ENCODE peak calls at places on chromosomes 13 and 19, in eight cellular contexts. One of them, this sample, is unnamed.

GRCh38 chr13:52751196-52751595 is 11.6 kb upstream of the CNMD start:
- DNase-seq in transverse colon: no peak
- DNase-seq in mucosa of descending colon: no peak
- DNase-seq in PC-3: peak; percentile 45
- DNase-seq in colonic mucosa: no peak
- DNase-seq in heart right ventricle: no peak
- DNase-seq in endothelial cell of umbilical vein: no peak
- DNase-seq in tibial nerve: no peak
- DNase-seq in this sample: no peak

GRCh38 chr13:85970727-85971126 is 171.5 kb upstream of the SLITRK6 start:
- DNase-seq in transverse colon: no peak
- DNase-seq in mucosa of descending colon: no peak
- DNase-seq in PC-3: peak; percentile 36
- DNase-seq in colonic mucosa: no peak
- DNase-seq in heart right ventricle: no peak
- DNase-seq in endothelial cell of umbilical vein: no peak
- DNase-seq in tibial nerve: no peak
- DNase-seq in this sample: peak; percentile 4

GRCh38 chr13:43261018-43261417 is 237.6 kb downstream of the DNAJC15 start:
- DNase-seq in transverse colon: no peak
- DNase-seq in mucosa of descending colon: no peak
- DNase-seq in PC-3: peak; percentile 72
- DNase-seq in colonic mucosa: no peak
- DNase-seq in heart right ventricle: no peak
- DNase-seq in endothelial cell of umbilical vein: no peak
- DNase-seq in tibial nerve: no peak
- DNase-seq in this sample: peak; percentile 77

GRCh38 chr19:56765107-56765506 is 75.4 kb downstream of the PEG3 start:
- DNase-seq in transverse colon: peak; percentile 26
- DNase-seq in mucosa of descending colon: peak; percentile 34
- DNase-seq in PC-3: no peak
- DNase-seq in colonic mucosa: peak; percentile 33
- DNase-seq in heart right ventricle: peak; percentile 76
- DNase-seq in endothelial cell of umbilical vein: no peak
- DNase-seq in tibial nerve: no peak
- DNase-seq in this sample: no peak

GRCh38 chr13:59441596-59442280 is 722.0 kb downstream of the DIAPH3 start:
- DNase-seq in transverse colon: no peak
- DNase-seq in mucosa of descending colon: no peak
- DNase-seq in PC-3: no peak
- DNase-seq in colonic mucosa: no peak
- DNase-seq in heart right ventricle: no peak
- DNase-seq in endothelial cell of umbilical vein: no peak
- DNase-seq in tibial nerve: no peak
- DNase-seq in this sample: no peak

GRCh38 chr13:109381546-109382180 is 404.7 kb downstream of the IRS2 start:
- DNase-seq in transverse colon: no peak
- DNase-seq in mucosa of descending colon: no peak
- DNase-seq in PC-3: no peak
- DNase-seq in colonic mucosa: no peak
- DNase-seq in heart right ventricle: no peak
- DNase-seq in endothelial cell of umbilical vein: no peak
- DNase-seq in tibial nerve: no peak
- DNase-seq in this sample: no peak

GRCh38 chr13:34640931-34641330 is 301.1 kb upstream of the NBEA start:
- DNase-seq in transverse colon: no peak
- DNase-seq in mucosa of descending colon: no peak
- DNase-seq in PC-3: no peak
- DNase-seq in colonic mucosa: no peak
- DNase-seq in heart right ventricle: no peak
- DNase-seq in endothelial cell of umbilical vein: no peak
- DNase-seq in tibial nerve: no peak
- DNase-seq in this sample: no peak

GRCh38 chr13:21164631-21165030 is 11.7 kb downstream of the SKA3 start:
- DNase-seq in transverse colon: no peak
- DNase-seq in mucosa of descending colon: no peak
- DNase-seq in PC-3: peak; percentile 57
- DNase-seq in colonic mucosa: no peak
- DNase-seq in heart right ventricle: no peak
- DNase-seq in endothelial cell of umbilical vein: peak; percentile 40
- DNase-seq in tibial nerve: no peak
- DNase-seq in this sample: no peak

GRCh38 chr13:26861951-26862350 is 101.4 kb upstream of the GPR12 start:
- DNase-seq in transverse colon: no peak
- DNase-seq in mucosa of descending colon: no peak
- DNase-seq in PC-3: no peak
- DNase-seq in colonic mucosa: no peak
- DNase-seq in heart right ventricle: no peak
- DNase-seq in endothelial cell of umbilical vein: no peak
- DNase-seq in tibial nerve: no peak
- DNase-seq in this sample: no peak

GRCh38 chr19:10277795-10278583 is 7.1 kb downstream of the ICAM1 start:
- DNase-seq in transverse colon: no peak
- DNase-seq in mucosa of descending colon: no peak
- DNase-seq in PC-3: no peak
- DNase-seq in colonic mucosa: no peak
- DNase-seq in heart right ventricle: no peak
- DNase-seq in endothelial cell of umbilical vein: no peak
- DNase-seq in tibial nerve: no peak
- DNase-seq in this sample: no peak

GRCh38 chr19:18304496-18305312 is 18.2 kb downstream of the LSM4 start:
- DNase-seq in transverse colon: peak; percentile 75
- DNase-seq in mucosa of descending colon: peak; percentile 78
- DNase-seq in PC-3: peak; percentile 34
- DNase-seq in colonic mucosa: peak; percentile 67
- DNase-seq in heart right ventricle: peak; percentile 89
- DNase-seq in endothelial cell of umbilical vein: peak; percentile 83
- DNase-seq in tibial nerve: peak; percentile 81
- DNase-seq in this sample: peak; percentile 72

GRCh38 chr13:20939662-20940061 is 37.1 kb upstream of the XPO4 start:
- DNase-seq in transverse colon: no peak
- DNase-seq in mucosa of descending colon: no peak
- DNase-seq in PC-3: no peak
- DNase-seq in colonic mucosa: no peak
- DNase-seq in heart right ventricle: peak; percentile 25
- DNase-seq in endothelial cell of umbilical vein: no peak
- DNase-seq in tibial nerve: no peak
- DNase-seq in this sample: no peak

GRCh38 chr13:41232715-41233114 is 30.7 kb downstream of the MTRF1 start:
- DNase-seq in transverse colon: no peak
- DNase-seq in mucosa of descending colon: no peak
- DNase-seq in PC-3: no peak
- DNase-seq in colonic mucosa: no peak
- DNase-seq in heart right ventricle: no peak
- DNase-seq in endothelial cell of umbilical vein: no peak
- DNase-seq in tibial nerve: no peak
- DNase-seq in this sample: no peak

GRCh38 chr19:39372047-39372802 is 18.7 kb downstream of the PAF1 start:
- DNase-seq in transverse colon: peak; percentile 57
- DNase-seq in mucosa of descending colon: peak; percentile 40
- DNase-seq in PC-3: no peak
- DNase-seq in colonic mucosa: peak; percentile 64
- DNase-seq in heart right ventricle: peak; percentile 70
- DNase-seq in endothelial cell of umbilical vein: peak; percentile 75
- DNase-seq in tibial nerve: peak; percentile 87
- DNase-seq in this sample: peak; percentile 99

GRCh38 chr19:48999481-49000325 is 6.0 kb downstream of the RUVBL2 start:
- DNase-seq in transverse colon: peak; percentile 69
- DNase-seq in mucosa of descending colon: peak; percentile 72
- DNase-seq in PC-3: peak; percentile 51
- DNase-seq in colonic mucosa: peak; percentile 66
- DNase-seq in heart right ventricle: peak; percentile 52
- DNase-seq in endothelial cell of umbilical vein: peak; percentile 64
- DNase-seq in tibial nerve: no peak
- DNase-seq in this sample: peak; percentile 70

GRCh38 chr19:55341191-55342043 is 1.7 kb downstream of the KMT5C start:
- DNase-seq in transverse colon: peak; percentile 87
- DNase-seq in mucosa of descending colon: peak; percentile 88
- DNase-seq in PC-3: peak; percentile 62
- DNase-seq in colonic mucosa: peak; percentile 87
- DNase-seq in heart right ventricle: peak; percentile 68
- DNase-seq in endothelial cell of umbilical vein: peak; percentile 11
- DNase-seq in tibial nerve: peak; percentile 39
- DNase-seq in this sample: peak; percentile 47

GRCh38 chr19:4713384-4713951 is 10.2 kb downstream of the DPP9 start:
- DNase-seq in transverse colon: peak; percentile 93
- DNase-seq in mucosa of descending colon: peak; percentile 92
- DNase-seq in PC-3: peak; percentile 100
- DNase-seq in colonic mucosa: peak; percentile 95
- DNase-seq in heart right ventricle: peak; percentile 77
- DNase-seq in endothelial cell of umbilical vein: peak; percentile 94
- DNase-seq in tibial nerve: peak; percentile 70
- DNase-seq in this sample: peak; percentile 92

GRCh38 chr13:53920916-53921315 is 892.3 kb downstream of the OLFM4 start:
- DNase-seq in transverse colon: no peak
- DNase-seq in mucosa of descending colon: no peak
- DNase-seq in PC-3: no peak
- DNase-seq in colonic mucosa: no peak
- DNase-seq in heart right ventricle: no peak
- DNase-seq in endothelial cell of umbilical vein: no peak
- DNase-seq in tibial nerve: no peak
- DNase-seq in this sample: no peak

DNA sequence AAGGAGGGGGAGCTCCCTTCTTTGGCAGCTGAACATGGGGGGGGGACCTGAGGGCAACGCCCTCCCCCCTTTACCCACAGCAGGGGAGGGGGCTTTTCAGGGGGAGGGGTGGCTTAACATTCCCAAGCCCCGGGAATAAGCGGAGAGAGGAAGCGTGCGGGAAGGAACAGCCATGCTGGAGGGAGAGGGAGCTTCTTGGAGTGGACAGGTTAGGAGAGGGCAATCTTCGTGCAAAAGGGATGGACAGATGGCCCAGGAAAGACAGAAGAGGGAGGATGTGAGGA is 10.8 kb downstream of the C19orf81 start:
- DNase-seq in transverse colon: no peak
- DNase-seq in mucosa of descending colon: no peak
- DNase-seq in PC-3: no peak
- DNase-seq in colonic mucosa: no peak
- DNase-seq in heart right ventricle: no peak
- DNase-seq in endothelial cell of umbilical vein: no peak
- DNase-seq in tibial nerve: no peak
- DNase-seq in this sample: no peak
- H3K4me3 ChIP-seq in transverse colon: no peak overlapping the region
- H3K4me3 ChIP-seq in mucosa of descending colon: no peak overlapping the region
- H3K4me3 ChIP-seq in PC-3: no peak overlapping the region
- H3K4me3 ChIP-seq in colonic mucosa: no peak overlapping the region
- H3K4me3 ChIP-seq in heart right ventricle: no peak overlapping the region
- H3K4me3 ChIP-seq in endothelial cell of umbilical vein: no peak overlapping the region
- H3K4me3 ChIP-seq in tibial nerve: no peak overlapping the region
- H3K4me3 ChIP-seq in this sample: no peak overlapping the region

DNA sequence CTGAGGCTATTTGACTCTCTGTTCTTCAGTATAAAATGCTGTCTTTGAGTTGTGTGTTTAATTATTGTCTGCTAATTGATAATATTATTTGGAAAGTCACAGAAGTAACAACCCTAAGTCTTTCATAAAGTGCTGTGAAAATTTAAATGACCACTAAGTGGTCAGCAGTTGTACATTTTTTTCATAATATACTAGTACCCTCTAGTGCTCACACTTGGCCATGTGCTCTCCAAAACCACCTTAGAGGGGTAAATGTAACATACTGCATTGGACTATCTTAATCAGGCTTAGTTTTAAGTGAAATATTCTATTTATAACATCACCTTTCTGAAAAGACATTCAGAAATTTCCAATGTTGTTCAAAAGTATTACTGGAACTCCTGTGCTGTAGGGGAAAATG is 745.3 kb downstream of the GPC5 start:
- DNase-seq in transverse colon: no peak
- DNase-seq in mucosa of descending colon: no peak
- DNase-seq in PC-3: no peak
- DNase-seq in colonic mucosa: no peak
- DNase-seq in heart right ventricle: no peak
- DNase-seq in endothelial cell of umbilical vein: no peak
- DNase-seq in tibial nerve: no peak
- DNase-seq in this sample: no peak
- TF ChIP-seq CTCF in transverse colon: no peak
- TF ChIP-seq CTCF in mucosa of descending colon: no peak
- TF ChIP-seq CTCF in PC-3: no peak
- TF ChIP-seq CTCF in colonic mucosa: no peak
- TF ChIP-seq CTCF in heart right ventricle: no peak
- TF ChIP-seq CTCF in endothelial cell of umbilical vein: no peak
- TF ChIP-seq CTCF in tibial nerve: no peak
- TF ChIP-seq CTCF in this sample: no peak

DNA sequence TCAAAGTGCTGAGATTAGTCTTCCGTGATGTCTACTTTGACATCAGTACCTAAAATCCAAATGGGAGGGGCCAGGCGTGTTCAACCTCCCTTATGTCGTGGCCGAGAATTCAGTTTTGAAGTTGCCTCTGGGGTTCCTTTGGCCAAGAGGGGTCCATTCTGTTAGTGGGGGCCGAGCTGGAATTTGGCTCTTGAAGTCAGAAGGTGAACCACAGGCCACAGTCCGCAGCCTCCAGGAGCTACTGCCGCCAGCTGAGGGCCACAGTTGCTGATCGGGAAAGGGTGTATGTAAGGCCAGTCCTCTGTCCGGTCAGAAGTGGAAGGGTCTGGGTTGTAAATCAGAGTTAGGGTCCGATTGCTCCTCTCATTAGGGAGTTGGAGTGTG is 31.0 kb downstream of the ATP11A start:
- DNase-seq in transverse colon: no peak
- DNase-seq in mucosa of descending colon: no peak
- DNase-seq in PC-3: no peak
- DNase-seq in colonic mucosa: no peak
- DNase-seq in heart right ventricle: no peak
- DNase-seq in endothelial cell of umbilical vein: no peak
- DNase-seq in tibial nerve: no peak
- DNase-seq in this sample: no peak
- H3K4me3 ChIP-seq in transverse colon: no peak overlapping the region
- H3K4me3 ChIP-seq in mucosa of descending colon: no peak overlapping the region
- H3K4me3 ChIP-seq in PC-3: no peak overlapping the region
- H3K4me3 ChIP-seq in colonic mucosa: no peak overlapping the region
- H3K4me3 ChIP-seq in heart right ventricle: no peak overlapping the region
- H3K4me3 ChIP-seq in endothelial cell of umbilical vein: no peak overlapping the region
- H3K4me3 ChIP-seq in tibial nerve: no peak overlapping the region
- H3K4me3 ChIP-seq in this sample: no peak overlapping the region

DNA sequence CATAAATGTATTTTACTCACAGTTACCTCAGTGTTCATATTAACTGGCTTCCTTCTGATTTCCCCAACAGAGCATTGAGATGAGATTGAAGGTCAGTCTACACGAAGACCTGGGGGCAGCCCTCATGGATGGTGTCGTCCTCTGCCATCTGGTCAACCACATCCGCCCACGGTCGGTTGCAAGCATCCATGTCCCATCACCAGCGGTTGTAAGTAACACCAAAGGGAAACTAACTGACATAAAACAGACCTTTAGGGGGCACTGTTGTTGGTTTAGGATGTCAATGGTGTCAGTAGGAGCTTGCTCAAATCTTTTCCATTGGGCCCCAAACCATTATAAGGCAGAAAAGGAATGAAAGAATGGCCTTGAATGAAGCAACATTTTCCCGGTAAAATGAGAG is 68.2 kb downstream of the ESD start:
- DNase-seq in transverse colon: no peak
- DNase-seq in mucosa of descending colon: no peak
- DNase-seq in PC-3: peak; percentile 32
- DNase-seq in colonic mucosa: no peak
- DNase-seq in heart right ventricle: no peak
- DNase-seq in endothelial cell of umbilical vein: no peak
- DNase-seq in tibial nerve: no peak
- DNase-seq in this sample: no peak
- TF ChIP-seq CTCF in transverse colon: no peak
- TF ChIP-seq CTCF in mucosa of descending colon: no peak
- TF ChIP-seq CTCF in PC-3: peak; percentile 46
- TF ChIP-seq CTCF in colonic mucosa: peak; percentile 17
- TF ChIP-seq CTCF in heart right ventricle: no peak
- TF ChIP-seq CTCF in endothelial cell of umbilical vein: no peak
- TF ChIP-seq CTCF in tibial nerve: no peak
- TF ChIP-seq CTCF in this sample: no peak